ENCODE peak calls at places on chromosomes 2 and 18, in seven cellular contexts. One of them, this sample, is unnamed. For H3K9me3, the result is how much of the 10 kb centered on the place peaks cover.

GRCh38 chr2:82215212-82215611 is 1910.7 kb upstream of the LRRTM1 start:
- DNase-seq in Karpas-422: no peak
- DNase-seq in GM23248: no peak
- DNase-seq in HCT116: no peak
- DNase-seq in body of pancreas: no peak
- DNase-seq in cardiac muscle cell: no peak
- DNase-seq in astrocyte: no peak
- DNase-seq in this sample: no peak

GRCh38 chr2:240595381-240596079 is 9.0 kb downstream of the CAPN10 start:
- DNase-seq in Karpas-422: peak
- DNase-seq in GM23248: peak
- DNase-seq in HCT116: no peak
- DNase-seq in body of pancreas: no peak
- DNase-seq in cardiac muscle cell: peak
- DNase-seq in astrocyte: no peak
- DNase-seq in this sample: peak

GRCh38 chr2:147275943-147276342 is 568.9 kb upstream of the ACVR2A start:
- DNase-seq in Karpas-422: no peak
- DNase-seq in GM23248: peak
- DNase-seq in HCT116: peak
- DNase-seq in body of pancreas: no peak
- DNase-seq in cardiac muscle cell: no peak
- DNase-seq in astrocyte: no peak
- DNase-seq in this sample: peak

GRCh38 chr18:702957-703659 is 9.3 kb downstream of the ENOSF1 start:
- DNase-seq in Karpas-422: no peak
- DNase-seq in GM23248: peak
- DNase-seq in HCT116: no peak
- DNase-seq in body of pancreas: no peak
- DNase-seq in cardiac muscle cell: no peak
- DNase-seq in astrocyte: peak
- DNase-seq in this sample: no peak

GRCh38 chr18:21243041-21243431 is 1.0 kb downstream of the GREB1L start:
- DNase-seq in Karpas-422: no peak
- DNase-seq in GM23248: peak
- DNase-seq in HCT116: no peak
- DNase-seq in body of pancreas: no peak
- DNase-seq in cardiac muscle cell: peak
- DNase-seq in astrocyte: peak
- DNase-seq in this sample: peak

GRCh38 chr2:163191372-163191771 is 352.8 kb upstream of the KCNH7 start:
- DNase-seq in Karpas-422: peak
- DNase-seq in GM23248: peak
- DNase-seq in HCT116: peak
- DNase-seq in body of pancreas: peak
- DNase-seq in cardiac muscle cell: peak
- DNase-seq in astrocyte: peak
- DNase-seq in this sample: peak

GRCh38 chr18:6920099-6920955 is 190.8 kb downstream of the ARHGAP28 start:
- DNase-seq in Karpas-422: no peak
- DNase-seq in GM23248: peak
- DNase-seq in HCT116: no peak
- DNase-seq in body of pancreas: peak
- DNase-seq in cardiac muscle cell: peak
- DNase-seq in astrocyte: peak
- DNase-seq in this sample: peak

GRCh38 chr2:236568068-236568921 is 1.3 kb upstream of the ACKR3 start:
- DNase-seq in Karpas-422: no peak
- DNase-seq in GM23248: peak
- DNase-seq in HCT116: no peak
- DNase-seq in body of pancreas: peak
- DNase-seq in cardiac muscle cell: peak
- DNase-seq in astrocyte: no peak
- DNase-seq in this sample: no peak

GRCh38 chr18:78980777-78981651 is 1.4 kb downstream of the SALL3 start:
- DNase-seq in Karpas-422: no peak
- DNase-seq in GM23248: no peak
- DNase-seq in HCT116: no peak
- DNase-seq in body of pancreas: no peak
- DNase-seq in cardiac muscle cell: peak
- DNase-seq in astrocyte: no peak
- DNase-seq in this sample: peak

GRCh38 chr2:232892843-232893242 is 22.8 kb downstream of the SNORC start:
- DNase-seq in Karpas-422: no peak
- DNase-seq in GM23248: no peak
- DNase-seq in HCT116: no peak
- DNase-seq in body of pancreas: no peak
- DNase-seq in cardiac muscle cell: no peak
- DNase-seq in astrocyte: no peak
- DNase-seq in this sample: no peak

GRCh38 chr2:197001921-197002320 is 75.4 kb upstream of the PGAP1 start:
- DNase-seq in Karpas-422: no peak
- DNase-seq in GM23248: no peak
- DNase-seq in HCT116: no peak
- DNase-seq in body of pancreas: no peak
- DNase-seq in cardiac muscle cell: no peak
- DNase-seq in astrocyte: no peak
- DNase-seq in this sample: no peak

GRCh38 chr2:26018184-26018716 is 15.6 kb upstream of the RAB10 start:
- DNase-seq in Karpas-422: no peak
- DNase-seq in GM23248: peak
- DNase-seq in HCT116: peak
- DNase-seq in body of pancreas: peak
- DNase-seq in cardiac muscle cell: peak
- DNase-seq in astrocyte: peak
- DNase-seq in this sample: peak

GRCh38 chr2:157538073-157538472 is 90.6 kb downstream of the ACVR1C start:
- DNase-seq in Karpas-422: no peak
- DNase-seq in GM23248: no peak
- DNase-seq in HCT116: no peak
- DNase-seq in body of pancreas: no peak
- DNase-seq in cardiac muscle cell: no peak
- DNase-seq in astrocyte: no peak
- DNase-seq in this sample: no peak

GRCh38 chr2:121218386-121218938 is 66.5 kb downstream of the TFCP2L1 start:
- DNase-seq in Karpas-422: no peak
- DNase-seq in GM23248: no peak
- DNase-seq in HCT116: no peak
- DNase-seq in body of pancreas: no peak
- DNase-seq in cardiac muscle cell: no peak
- DNase-seq in astrocyte: no peak
- DNase-seq in this sample: no peak

GRCh38 chr2:146123714-146124113 is 1603.8 kb upstream of the ZEB2 start:
- DNase-seq in Karpas-422: no peak
- DNase-seq in GM23248: peak
- DNase-seq in HCT116: no peak
- DNase-seq in body of pancreas: no peak
- DNase-seq in cardiac muscle cell: no peak
- DNase-seq in astrocyte: peak
- DNase-seq in this sample: no peak

GRCh38 chr2:45935791-45936622 is 284.5 kb downstream of the PRKCE start:
- DNase-seq in Karpas-422: peak
- DNase-seq in GM23248: peak
- DNase-seq in HCT116: peak
- DNase-seq in body of pancreas: peak
- DNase-seq in cardiac muscle cell: peak
- DNase-seq in astrocyte: peak
- DNase-seq in this sample: peak

GRCh38 chr2:239824051-239824694 is 201.0 kb downstream of the NDUFA10 start:
- DNase-seq in Karpas-422: peak
- DNase-seq in GM23248: peak
- DNase-seq in HCT116: peak
- DNase-seq in body of pancreas: no peak
- DNase-seq in cardiac muscle cell: no peak
- DNase-seq in astrocyte: no peak
- DNase-seq in this sample: peak

DNA sequence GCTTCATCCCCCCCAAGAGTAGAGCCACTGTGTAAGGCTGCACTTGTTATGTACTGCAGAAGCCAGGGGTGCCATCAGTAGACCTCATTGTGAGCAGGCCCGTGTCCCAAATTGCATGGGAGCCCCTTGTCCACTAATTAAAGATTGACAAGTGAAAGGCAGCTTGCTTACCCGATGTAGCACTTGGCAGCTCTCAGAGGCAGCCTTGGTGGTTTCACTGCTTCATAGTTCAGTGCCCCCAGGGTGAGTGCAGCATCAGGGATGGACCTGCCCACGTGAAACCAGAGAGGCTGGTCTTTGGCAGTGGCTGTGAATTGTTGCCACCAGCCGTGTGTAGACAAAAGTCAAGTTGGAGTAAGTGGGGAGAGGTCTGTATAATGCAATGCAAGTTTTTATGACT is 13.3 kb downstream of the TUBB6 start:
- DNase-seq in Karpas-422: peak
- DNase-seq in GM23248: peak
- DNase-seq in HCT116: no peak
- DNase-seq in body of pancreas: no peak
- DNase-seq in cardiac muscle cell: no peak
- DNase-seq in astrocyte: no peak
- DNase-seq in this sample: no peak
- H3K27ac ChIP-seq in Karpas-422: no peak
- H3K27ac ChIP-seq in GM23248: peak
- H3K27ac ChIP-seq in HCT116: no peak
- H3K27ac ChIP-seq in body of pancreas: no peak
- H3K27ac ChIP-seq in cardiac muscle cell: peak
- H3K27ac ChIP-seq in astrocyte: no peak
- H3K27ac ChIP-seq in this sample: no peak

GRCh38 chr2:2567776-2568175 is 236.7 kb upstream of the MYT1L start:
- DNase-seq in Karpas-422: no peak
- DNase-seq in GM23248: no peak
- DNase-seq in HCT116: no peak
- DNase-seq in body of pancreas: no peak
- DNase-seq in cardiac muscle cell: no peak
- DNase-seq in astrocyte: no peak
- DNase-seq in this sample: no peak
- H3K9me3 ChIP-seq in Karpas-422: under half
- H3K9me3 ChIP-seq in GM23248: under half
- H3K9me3 ChIP-seq in HCT116: under half
- H3K9me3 ChIP-seq in body of pancreas: under half
- H3K9me3 ChIP-seq in cardiac muscle cell: under half
- H3K9me3 ChIP-seq in astrocyte: under half
- H3K9me3 ChIP-seq in this sample: under half

GRCh38 chr2:218386505-218387368 is 4.7 kb downstream of the SLC11A1 start:
- DNase-seq in Karpas-422: no peak
- DNase-seq in GM23248: no peak
- DNase-seq in HCT116: no peak
- DNase-seq in body of pancreas: no peak
- DNase-seq in cardiac muscle cell: no peak
- DNase-seq in astrocyte: no peak
- DNase-seq in this sample: no peak

GRCh38 chr2:218381916-218382366 is at the start of gene SLC11A1:
- DNase-seq in Karpas-422: peak
- DNase-seq in GM23248: no peak
- DNase-seq in HCT116: no peak
- DNase-seq in body of pancreas: no peak
- DNase-seq in cardiac muscle cell: no peak
- DNase-seq in astrocyte: no peak
- DNase-seq in this sample: no peak

GRCh38 chr2:218382785-218383184 is 712 bp downstream of the SLC11A1 start:
- DNase-seq in Karpas-422: no peak
- DNase-seq in GM23248: no peak
- DNase-seq in HCT116: no peak
- DNase-seq in body of pancreas: no peak
- DNase-seq in cardiac muscle cell: no peak
- DNase-seq in astrocyte: no peak
- DNase-seq in this sample: no peak

GRCh38 chr2:218384975-218385374 is 2.9 kb downstream of the SLC11A1 start:
- DNase-seq in Karpas-422: no peak
- DNase-seq in GM23248: no peak
- DNase-seq in HCT116: no peak
- DNase-seq in body of pancreas: no peak
- DNase-seq in cardiac muscle cell: no peak
- DNase-seq in astrocyte: no peak
- DNase-seq in this sample: no peak

DNA sequence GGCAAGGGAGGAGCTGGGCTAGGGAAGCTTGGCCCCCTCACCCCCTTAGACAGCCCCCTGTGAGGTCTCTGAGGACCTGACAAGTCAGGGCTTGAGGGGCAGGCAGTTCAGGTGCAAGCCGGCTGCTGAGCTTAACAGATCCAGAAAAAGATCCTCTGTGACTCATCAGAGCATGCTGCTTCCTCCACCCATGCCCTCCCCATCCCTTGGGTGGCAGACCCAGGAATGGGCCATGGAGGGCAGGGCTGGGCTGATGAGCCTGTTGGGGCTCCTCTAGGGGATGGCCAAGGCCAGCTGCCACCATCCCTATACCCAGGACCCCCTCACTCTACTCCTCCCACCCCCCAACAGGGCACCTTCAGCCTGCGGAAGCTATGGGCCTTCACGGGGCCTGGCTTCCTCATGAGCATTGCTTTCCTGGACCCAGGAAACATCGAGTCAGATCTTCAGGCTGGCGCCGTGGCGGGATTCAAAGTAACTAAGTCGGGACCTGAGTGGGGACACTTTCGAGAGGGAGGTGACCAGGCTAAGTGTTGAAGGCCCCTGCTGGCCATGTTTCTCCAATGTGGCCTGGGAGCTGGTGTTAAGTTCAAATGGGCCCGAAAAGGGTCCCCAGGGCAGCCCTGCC is 1.9 kb downstream of the SLC11A1 start:
- DNase-seq in Karpas-422: peak
- DNase-seq in GM23248: peak
- DNase-seq in HCT116: no peak
- DNase-seq in body of pancreas: no peak
- DNase-seq in cardiac muscle cell: no peak
- DNase-seq in astrocyte: no peak
- DNase-seq in this sample: no peak
- H3K4me3 ChIP-seq in Karpas-422: no peak
- H3K4me3 ChIP-seq in GM23248: no peak
- H3K4me3 ChIP-seq in HCT116: no peak
- H3K4me3 ChIP-seq in body of pancreas: no peak
- H3K4me3 ChIP-seq in cardiac muscle cell: no peak
- H3K4me3 ChIP-seq in astrocyte: no peak
- H3K4me3 ChIP-seq in this sample: no peak

GRCh38 chr2:152706477-152707020 is 10.7 kb downstream of the PRPF40A start:
- DNase-seq in Karpas-422: no peak
- DNase-seq in GM23248: no peak
- DNase-seq in HCT116: no peak
- DNase-seq in body of pancreas: no peak
- DNase-seq in cardiac muscle cell: no peak
- DNase-seq in astrocyte: no peak
- DNase-seq in this sample: no peak
- H3K27ac ChIP-seq in Karpas-422: no peak
- H3K27ac ChIP-seq in GM23248: no peak
- H3K27ac ChIP-seq in HCT116: no peak
- H3K27ac ChIP-seq in body of pancreas: no peak
- H3K27ac ChIP-seq in cardiac muscle cell: no peak
- H3K27ac ChIP-seq in astrocyte: no peak
- H3K27ac ChIP-seq in this sample: no peak

GRCh38 chr2:31688282-31688681 is 107.5 kb upstream of the SRD5A2 start:
- DNase-seq in Karpas-422: peak
- DNase-seq in GM23248: no peak
- DNase-seq in HCT116: peak
- DNase-seq in body of pancreas: no peak
- DNase-seq in cardiac muscle cell: no peak
- DNase-seq in astrocyte: no peak
- DNase-seq in this sample: no peak

GRCh38 chr2:31696068-31696467 is 115.3 kb upstream of the SRD5A2 start:
- DNase-seq in Karpas-422: no peak
- DNase-seq in GM23248: no peak
- DNase-seq in HCT116: no peak
- DNase-seq in body of pancreas: no peak
- DNase-seq in cardiac muscle cell: no peak
- DNase-seq in astrocyte: no peak
- DNase-seq in this sample: no peak

GRCh38 chr2:31694444-31694843 is 113.7 kb upstream of the SRD5A2 start:
- DNase-seq in Karpas-422: peak
- DNase-seq in GM23248: peak
- DNase-seq in HCT116: peak
- DNase-seq in body of pancreas: no peak
- DNase-seq in cardiac muscle cell: no peak
- DNase-seq in astrocyte: no peak
- DNase-seq in this sample: no peak

GRCh38 chr2:31693882-31694281 is 113.1 kb upstream of the SRD5A2 start:
- DNase-seq in Karpas-422: peak
- DNase-seq in GM23248: peak
- DNase-seq in HCT116: peak
- DNase-seq in body of pancreas: no peak
- DNase-seq in cardiac muscle cell: peak
- DNase-seq in astrocyte: peak
- DNase-seq in this sample: no peak
- H3K9me3 ChIP-seq in Karpas-422: half or more
- H3K9me3 ChIP-seq in GM23248: under half
- H3K9me3 ChIP-seq in HCT116: under half
- H3K9me3 ChIP-seq in body of pancreas: under half
- H3K9me3 ChIP-seq in cardiac muscle cell: under half
- H3K9me3 ChIP-seq in astrocyte: under half
- H3K9me3 ChIP-seq in this sample: under half

This sample was measured in WERI-Rb-1.